ENCODE peak calls at places on chromosome 14, in ten cellular contexts. P is ovary; Q is H1; U is lung; R is A673; V is IMR-90; X is effector memory CD4-positive, alpha-beta T cell; O is heart right ventricle; S is breast epithelium; M is adrenal gland. T is an unnamed sample. For H3K4me1 and H3K9me3, the result is how much of the 10 kb centered on the place peaks cover.

GRCh38 chr14:28307506-28307905 is 459.1 kb upstream of the FOXG1 start:
- DNase-seq in P (no peak), O (no peak), S (no peak), X (no peak), V (no peak), M (no peak), Q (no peak), R (no peak), U (no peak), T (no peak)

GRCh38 chr14:30645600-30645999 is 23.5 kb downstream of the SCFD1 start:
- DNase-seq in O (no peak), S (no peak), R (no peak), P (no peak), M (no peak), Q (no peak), V (no peak), X (no peak), U (no peak), T (no peak)

GRCh38 chr14:99511421-99512109 is 30.4 kb downstream of the CCNK start:
- DNase-seq in P (no peak), O (no peak), V (peak), R (no peak), S (no peak), M (no peak), Q (no peak), X (no peak), U (no peak), T (peak)

GRCh38 chr14:80705241-80705980 is 236.1 kb downstream of the CEP128 start:
- DNase-seq in R (no peak), V (no peak), P (no peak), O (no peak), Q (no peak), M (no peak), X (no peak), S (no peak), U (no peak), T (no peak)

GRCh38 chr14:39593339-39593738 is 161.1 kb upstream of the FBXO33 start:
- DNase-seq in P (no peak), S (no peak), X (no peak), U (no peak), Q (no peak), V (no peak), M (no peak), O (no peak), R (no peak), T (no peak)

GRCh38 chr14:64542839-64543207 is 2.3 kb downstream of the HSPA2 start:
- DNase-seq in O (no peak), U (no peak), M (no peak), X (no peak), R (no peak), P (no peak), S (no peak), V (no peak), Q (no peak), T (no peak)

GRCh38 chr14:50677527-50678063 is 9.5 kb upstream of the SAV1 start:
- DNase-seq in S (no peak), Q (no peak), V (peak), X (no peak), M (no peak), P (no peak), O (no peak), R (no peak), U (no peak), T (no peak)

GRCh38 chr14:35050652-35051051 is 4.6 kb downstream of the FAM177A1 start:
- DNase-seq in S (no peak), O (no peak), R (peak), X (no peak), V (peak), U (no peak), Q (no peak), P (no peak), M (no peak), T (no peak)

GRCh38 chr14:57963071-57963470 is 97.2 kb upstream of the SLC35F4 start:
- DNase-seq in R (no peak), O (no peak), P (no peak), U (no peak), S (no peak), Q (no peak), V (no peak), M (no peak), X (no peak), T (no peak)

GRCh38 chr14:24182110-24182882 is 6.3 kb downstream of the IPO4 start:
- DNase-seq in O (no peak), S (no peak), X (no peak), P (no peak), V (no peak), Q (no peak), U (no peak), M (no peak), R (no peak), T (no peak)

GRCh38 chr14:32472512-32473472 is 143.7 kb downstream of the AKAP6 start:
- DNase-seq in U (no peak), S (no peak), P (no peak), V (peak), X (no peak), R (peak), M (no peak), Q (no peak), O (peak), T (no peak)

GRCh38 chr14:104267895-104268294 is 129.5 kb downstream of the KIF26A start:
- DNase-seq in X (no peak), O (no peak), Q (no peak), U (no peak), S (peak), P (peak), M (peak), R (no peak), V (no peak), T (no peak)

GRCh38 chr14:75234173-75234855 is 44.3 kb upstream of the FOS start:
- DNase-seq in P (peak), X (no peak), R (no peak), M (peak), V (peak), U (no peak), S (no peak), O (peak), Q (no peak), T (peak)

GRCh38 chr14:104600141-104600643 is 4.4 kb downstream of the TMEM179 start:
- DNase-seq in U (no peak), Q (no peak), O (no peak), X (no peak), V (no peak), R (peak), S (no peak), M (no peak), P (no peak), T (no peak)

GRCh38 chr14:101120636-101121398 is 217.3 kb upstream of the RTL1 start:
- DNase-seq in M (peak), O (peak), R (peak), V (no peak), X (no peak), Q (no peak), S (no peak), P (peak), U (peak), T (peak)

GRCh38 chr14:82595466-82595865 is 1061.8 kb upstream of the SEL1L start:
- DNase-seq in R (no peak), Q (no peak), S (no peak), O (no peak), V (no peak), P (no peak), X (no peak), U (no peak), M (no peak), T (no peak)

GRCh38 chr14:60744566-60744965 is 10.0 kb downstream of the MNAT1 start:
- DNase-seq in P (no peak), R (no peak), M (no peak), V (no peak), O (no peak), S (no peak), Q (no peak), X (no peak), U (no peak), T (no peak)

GRCh38 chr14:53850714-53851296 is 105.8 kb downstream of the BMP4 start:
- DNase-seq in U (no peak), P (no peak), V (peak), X (no peak), O (no peak), S (no peak), R (no peak), Q (no peak), M (no peak), T (no peak)

GRCh38 chr14:71165650-71166049 is 258.4 kb downstream of the PCNX1 start:
- DNase-seq in O (no peak), V (no peak), S (no peak), R (no peak), P (no peak), X (no peak), Q (no peak), U (no peak), M (no peak), T (no peak)

GRCh38 chr14:54094765-54095164 is 138.1 kb upstream of the BMP4 start:
- DNase-seq in P (no peak), U (no peak), V (no peak), O (no peak), R (no peak), S (no peak), X (no peak), Q (no peak), M (no peak), T (no peak)

GRCh38 chr14:29348504-29348903 is 579.1 kb downstream of the PRKD1 start:
- DNase-seq in X (no peak), R (no peak), V (peak), P (no peak), Q (no peak), O (no peak), M (no peak), S (no peak), U (no peak), T (no peak)

GRCh38 chr14:56117765-56118610 is at the start of gene PELI2:
- DNase-seq in R (peak), V (peak), U (peak), Q (no peak), M (peak), P (peak), S (peak), X (peak), O (peak), T (peak)

GRCh38 chr14:56120091-56120632 is 2.0 kb downstream of the PELI2 start:
- DNase-seq in O (no peak), Q (no peak), P (peak), X (no peak), U (no peak), S (no peak), R (peak), M (no peak), V (peak), T (no peak)

GRCh38 chr14:56119221-56119967 is 1.2 kb downstream of the PELI2 start:
- DNase-seq in V (peak), U (peak), P (peak), M (peak), O (peak), S (no peak), X (no peak), Q (no peak), R (peak), T (peak)

GRCh38 chr14:56116128-56116900 is 1.9 kb upstream of the PELI2 start:
- DNase-seq in S (no peak), M (no peak), U (no peak), Q (no peak), X (no peak), V (no peak), P (no peak), R (no peak), O (no peak), T (no peak)

GRCh38 chr14:56118611-56119181 is 485 bp downstream of the PELI2 start:
- DNase-seq in U (no peak), S (no peak), R (no peak), V (no peak), P (peak), Q (no peak), X (peak), M (no peak), O (peak), T (peak)
- H3K4me1 ChIP-seq in U (under half), S (under half), R (under half), V (under half), P (under half), Q (under half), X (under half), M (under half), O (under half), T (under half)

GRCh38 chr14:105989746-105990302 is 463.4 kb downstream of the TMEM121 start:
- DNase-seq in R (no peak), U (no peak), V (no peak), X (no peak), O (no peak), Q (no peak), P (no peak), S (no peak), M (no peak), T (no peak)
- H3K9me3 ChIP-seq in R (under half), U (under half), V (under half), X (under half), O (under half), Q (under half), P (under half), S (under half), M (under half), T (under half)

GRCh38 chr14:76870146-76870545 is 43.9 kb downstream of the LRRC74A start:
- DNase-seq in V (no peak), R (no peak), O (no peak), M (no peak), X (no peak), Q (no peak), U (no peak), P (no peak), S (no peak), T (no peak)

GRCh38 chr14:76863724-76864407 is 37.7 kb downstream of the LRRC74A start:
- DNase-seq in S (no peak), R (no peak), O (peak), X (no peak), Q (no peak), V (no peak), U (peak), M (peak), P (no peak), T (peak)

GRCh38 chr14:76868453-76869170 is 42.4 kb downstream of the LRRC74A start:
- DNase-seq in V (no peak), S (no peak), Q (no peak), P (no peak), U (no peak), O (no peak), X (no peak), R (no peak), M (no peak), T (no peak)

GRCh38 chr14:76867536-76868452 is 41.6 kb downstream of the LRRC74A start:
- DNase-seq in Q (no peak), M (peak), V (no peak), S (no peak), O (no peak), U (peak), X (no peak), R (peak), P (no peak), T (no peak)

DNA sequence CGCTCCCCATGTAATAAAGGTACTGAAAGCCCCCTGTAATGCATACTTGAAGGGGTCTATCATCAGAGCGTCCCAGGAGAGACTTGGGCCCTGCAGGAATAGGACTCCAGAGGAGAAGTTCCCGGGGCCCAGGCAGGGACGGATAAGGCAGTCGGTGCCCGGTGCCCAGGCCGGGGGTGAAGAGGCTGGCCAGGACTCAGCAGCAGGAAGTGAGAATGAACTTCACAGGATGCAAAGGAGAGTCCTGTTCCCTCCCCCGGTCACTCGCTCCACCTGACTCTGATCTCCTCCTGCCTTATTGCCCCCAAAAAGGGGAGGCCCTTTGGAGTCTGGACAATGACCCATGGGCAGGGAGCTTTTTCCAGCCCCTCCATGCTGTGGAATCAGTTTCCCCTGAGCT is 40.3 kb downstream of the LRRC74A start:
- DNase-seq in X (no peak), S (no peak), M (no peak), P (no peak), V (no peak), Q (no peak), R (no peak), U (no peak), O (no peak), T (no peak)
- H3K27ac ChIP-seq in X (no peak), S (peak), M (no peak), P (no peak), V (no peak), Q (no peak), R (no peak), U (peak), O (peak), T (no peak)

DNA sequence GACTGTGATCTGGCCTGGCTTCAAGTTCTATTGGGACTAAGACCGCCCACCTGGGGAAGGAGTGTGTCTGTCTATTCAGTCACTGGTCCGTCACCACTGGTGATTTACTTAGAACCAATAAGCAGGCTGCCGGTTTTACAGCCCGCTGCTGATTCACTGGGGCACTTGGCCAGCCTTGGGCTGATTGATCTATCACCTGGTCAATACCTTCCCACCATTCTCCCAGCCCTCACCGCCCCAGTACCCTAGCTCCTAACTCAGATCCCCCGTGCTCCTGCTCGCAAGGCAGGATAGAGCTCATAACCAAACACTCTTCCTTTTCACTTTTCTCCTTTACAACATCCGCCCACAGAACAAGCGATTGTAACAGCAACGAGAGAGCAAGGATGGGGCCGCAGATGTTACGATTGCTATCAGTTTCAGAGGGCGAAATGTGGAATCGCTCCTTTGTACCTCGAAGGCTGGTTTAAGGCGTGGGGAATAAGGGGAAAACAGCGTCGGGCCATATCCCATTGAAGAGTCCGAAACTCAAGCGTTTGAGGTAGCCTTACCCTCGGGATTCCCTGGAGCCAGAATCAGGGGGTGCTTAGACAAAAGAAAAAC is 672 bp downstream of the RDH11 start:
- DNase-seq in X (peak), S (peak), Q (peak), R (peak), V (peak), P (peak), U (peak), M (peak), O (peak), T (peak)
- H3K4me1 ChIP-seq in X (under half), S (under half), Q (under half), R (under half), V (under half), P (under half), U (under half), M (under half), O (under half), T (under half)

DNA sequence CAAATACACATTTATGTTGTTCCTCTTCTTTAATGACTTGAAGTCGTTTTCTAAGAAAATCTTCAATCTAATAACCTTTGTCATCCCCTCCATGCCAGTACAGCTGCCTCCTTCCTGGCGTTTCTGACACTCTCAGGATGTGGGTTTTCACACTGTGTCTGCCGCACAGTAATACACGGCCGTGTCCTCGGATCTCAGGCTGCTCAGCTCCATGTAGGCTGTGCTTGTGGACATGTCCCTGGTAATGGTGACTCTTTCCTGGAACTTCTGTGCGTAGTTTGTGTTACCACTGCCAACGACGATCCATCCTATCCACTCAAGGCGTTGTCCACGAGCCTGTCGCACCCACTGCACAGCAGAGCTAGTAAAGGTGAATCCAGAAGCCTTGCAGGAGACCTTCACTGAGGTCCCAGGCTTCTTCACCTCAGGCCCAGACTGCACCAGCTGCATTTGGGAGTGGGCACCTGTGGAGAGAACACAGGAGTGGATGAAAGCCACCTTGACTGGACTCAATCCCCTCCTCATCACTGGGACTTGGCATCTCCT is 1095.9 kb downstream of the TMEM121 start:
- DNase-seq in P (no peak), R (no peak), U (no peak), O (no peak), X (no peak), V (no peak), S (no peak), M (no peak), Q (no peak), T (no peak)
- H3K9me3 ChIP-seq in P (under half), R (under half), U (under half), O (under half), X (under half), V (under half), S (under half), M (under half), Q (half or more), T (under half)

DNA sequence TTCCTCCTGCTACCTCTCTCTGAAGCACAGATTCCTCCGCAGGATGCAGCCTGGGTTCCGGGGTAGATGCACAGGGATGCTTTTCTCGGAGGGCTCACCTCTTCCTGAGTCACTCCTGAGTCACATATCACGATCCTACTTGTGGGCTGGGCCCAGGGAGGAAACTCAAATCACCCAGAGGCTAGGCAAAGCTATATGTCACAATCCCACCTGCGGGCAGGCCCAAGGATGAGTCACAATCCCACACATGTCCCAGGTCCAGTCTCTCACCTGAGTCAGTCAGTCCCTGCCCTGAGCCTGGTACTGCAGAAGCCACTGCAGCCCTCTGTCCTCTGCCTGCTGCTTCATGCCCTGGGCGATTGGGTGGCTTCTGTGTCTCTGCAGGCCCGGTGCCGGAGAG is 149.0 kb upstream of the GSC start:
- DNase-seq in S (no peak), X (no peak), M (no peak), V (no peak), O (no peak), P (no peak), R (no peak), Q (peak), U (no peak), T (no peak)
- H3K27ac ChIP-seq in S (no peak), X (no peak), M (no peak), V (no peak), O (no peak), P (no peak), R (no peak), Q (no peak), U (no peak), T (no peak)